ENCODE peak calls at places on chromosomes 3 and 15, in four cellular contexts. N is H1, Y is K562, M is HepG2. J is an unnamed sample.

GRCh38 chr15:25170781-25171110 is 216.0 kb downstream of the SNRPN start:
- DNase-seq in N (no peak), Y (no peak), M (no peak), J (no peak)

GRCh38 chr3:50412355-50412754 is 53.0 kb upstream of the TMEM115 start:
- DNase-seq in N (no peak), Y (peak), M (no peak), J (no peak)

GRCh38 chr3:19866751-19867347 is 67.2 kb downstream of the EFHB start:
- DNase-seq in N (peak), Y (peak), M (peak), J (peak)

GRCh38 chr15:61205427-61205826 is 23.7 kb downstream of the RORA start:
- DNase-seq in N (no peak), Y (no peak), M (no peak), J (no peak)

GRCh38 chr3:131596884-131597283 is 94.1 kb upstream of the MRPL3 start:
- DNase-seq in N (no peak), Y (no peak), M (no peak), J (no peak)

GRCh38 chr15:84789762-84790161 is 27.4 kb upstream of the ALPK3 start:
- DNase-seq in N (no peak), Y (no peak), M (no peak), J (peak)

GRCh38 chr15:25741253-25741575 is 121.9 kb downstream of the ATP10A start:
- DNase-seq in N (no peak), Y (no peak), M (no peak), J (no peak)

GRCh38 chr3:138829886-138830510 is 4.7 kb downstream of the PIK3CB start:
- DNase-seq in N (no peak), Y (no peak), M (no peak), J (no peak)

GRCh38 chr3:126516152-126516935 is 1.2 kb downstream of the UROC1 start:
- DNase-seq in N (no peak), Y (no peak), M (no peak), J (no peak)

GRCh38 chr15:77507911-77508310 is 87.2 kb downstream of the HMG20A start:
- DNase-seq in N (no peak), Y (no peak), M (peak), J (no peak)

GRCh38 chr15:22786868-22787698 is 639 bp downstream of the NIPA1 start:
- DNase-seq in N (no peak), Y (peak), M (peak), J (no peak)

GRCh38 chr15:79900087-79900486 is 3.3 kb upstream of the MTHFS start:
- DNase-seq in N (no peak), Y (no peak), M (no peak), J (no peak)

GRCh38 chr3:1967525-1967924 is 131.1 kb upstream of the CNTN4 start:
- DNase-seq in N (no peak), Y (no peak), M (no peak), J (no peak)

GRCh38 chr3:165156757-165157156 is 39.4 kb downstream of the SLITRK3 start:
- DNase-seq in N (no peak), Y (no peak), M (no peak), J (no peak)

GRCh38 chr15:77617507-77618285 is 15.0 kb downstream of the LINGO1 start:
- DNase-seq in N (no peak), Y (peak), M (peak), J (no peak)

GRCh38 chr15:36879568-36880225 is 220.7 kb downstream of the MEIS2 start:
- DNase-seq in N (no peak), Y (no peak), M (no peak), J (no peak)

GRCh38 chr3:56042326-56042951 is 425.8 kb downstream of the ERC2 start:
- DNase-seq in N (no peak), Y (peak), M (peak), J (no peak)

GRCh38 chr3:37026851-37027250 is 33.5 kb downstream of the MLH1 start:
- DNase-seq in N (no peak), Y (no peak), M (no peak), J (no peak)

GRCh38 chr3:146166450-146167222 is 5.7 kb upstream of the PLOD2 start:
- DNase-seq in N (no peak), Y (no peak), M (peak), J (no peak)

GRCh38 chr15:31306426-31307269 is 20.0 kb upstream of the KLF13 start:
- DNase-seq in N (peak), Y (no peak), M (no peak), J (no peak)

GRCh38 chr3:59245879-59246501 is 196.2 kb upstream of the CFAP20DC start:
- DNase-seq in N (no peak), Y (no peak), M (no peak), J (no peak)

GRCh38 chr3:112767177-112767576 is 79.5 kb downstream of the CD200R1L start:
- DNase-seq in N (no peak), Y (no peak), M (no peak), J (peak)
- H2AFZ ChIP-seq in N (peak), Y (no peak), M (no peak), J (no peak)

GRCh38 chr15:40567111-40567510 is 2.0 kb upstream of the RPUSD2 start:
- DNase-seq in N (no peak), Y (peak), M (peak), J (no peak)
- TF ChIP-seq HDAC2 in N (no peak), Y (no peak), M (no peak), J (no peak)

GRCh38 chr3:128726691-128727031 is 678 bp downstream of the RAB7A start:
- DNase-seq in N (no peak), Y (no peak), M (peak), J (no peak)
- H2AFZ ChIP-seq in N (no peak), Y (no peak), M (no peak), J (no peak)

GRCh38 chr3:28279770-28280169 is 38.4 kb downstream of the CMC1 start:
- DNase-seq in N (no peak), Y (no peak), M (no peak), J (no peak)

GRCh38 chr3:28273837-28274236 is 32.4 kb downstream of the CMC1 start:
- DNase-seq in N (no peak), Y (no peak), M (no peak), J (no peak)

GRCh38 chr3:28278918-28279317 is 37.5 kb downstream of the CMC1 start:
- DNase-seq in N (no peak), Y (no peak), M (no peak), J (no peak)
- TF ChIP-seq HDAC2 in N (no peak), Y (no peak), M (no peak), J (no peak)

GRCh38 chr3:194271459-194272035 is 79.6 kb downstream of the CPN2 start:
- DNase-seq in N (no peak), Y (no peak), M (no peak), J (no peak)

GRCh38 chr3:194272221-194272620 is 78.9 kb downstream of the CPN2 start:
- DNase-seq in N (no peak), Y (no peak), M (no peak), J (no peak)

GRCh38 chr3:194268659-194269487 is 82.3 kb downstream of the CPN2 start:
- DNase-seq in N (no peak), Y (no peak), M (no peak), J (no peak)

GRCh38 chr3:194269610-194270145 is 81.5 kb downstream of the CPN2 start:
- DNase-seq in N (peak), Y (peak), M (no peak), J (no peak)

GRCh38 chr3:194270627-194271458 is 80.3 kb downstream of the CPN2 start:
- DNase-seq in N (no peak), Y (no peak), M (peak), J (no peak)
- H2AFZ ChIP-seq in N (peak), Y (peak), M (no peak), J (no peak)

GRCh38 chr3:128280466-128281455 is 127.5 kb downstream of the EEFSEC start:
- DNase-seq in N (peak), Y (no peak), M (no peak), J (no peak)
- TF ChIP-seq HDAC2 in N (no peak), Y (no peak), M (no peak), J (no peak)

J was measured in GM12878.